ENCODE peak calls at places on chromosomes 7 and 10, in ten cellular contexts. One of them, this sample, is unnamed.
A peak's percentile ranks its signal among the peaks of the same experiment; 100 is the strongest.

GRCh38 chr7:16801111-16801542 is 3.7 kb downstream of the AGR2 start:
- DNase-seq in NAMALWA: peak; percentile 62
- DNase-seq in left kidney: peak; percentile 65
- DNase-seq in posterior cingulate gyrus: no peak
- DNase-seq in effector memory CD8-positive, alpha-beta T cell: no peak
- DNase-seq in retina: no peak
- DNase-seq in caudate nucleus: no peak
- DNase-seq in EL: peak; percentile 83
- DNase-seq in mesendoderm: peak; percentile 45
- DNase-seq in amniotic stem cell: peak; percentile 46
- DNase-seq in this sample: no peak

GRCh38 chr10:7792541-7792940 is 4.6 kb downstream of the ATP5F1C start:
- DNase-seq in NAMALWA: no peak
- DNase-seq in left kidney: no peak
- DNase-seq in posterior cingulate gyrus: no peak
- DNase-seq in effector memory CD8-positive, alpha-beta T cell: no peak
- DNase-seq in retina: no peak
- DNase-seq in caudate nucleus: no peak
- DNase-seq in EL: no peak
- DNase-seq in mesendoderm: no peak
- DNase-seq in amniotic stem cell: no peak
- DNase-seq in this sample: no peak

GRCh38 chr7:17580141-17580540 is 281.7 kb downstream of the AHR start:
- DNase-seq in NAMALWA: no peak
- DNase-seq in left kidney: no peak
- DNase-seq in posterior cingulate gyrus: peak; percentile 11
- DNase-seq in effector memory CD8-positive, alpha-beta T cell: no peak
- DNase-seq in retina: no peak
- DNase-seq in caudate nucleus: peak; percentile 23
- DNase-seq in EL: peak; percentile 81
- DNase-seq in mesendoderm: no peak
- DNase-seq in amniotic stem cell: peak; percentile 41
- DNase-seq in this sample: no peak

GRCh38 chr7:74104702-74105101 is 21.1 kb downstream of the LIMK1 start:
- DNase-seq in NAMALWA: no peak
- DNase-seq in left kidney: peak; percentile 83
- DNase-seq in posterior cingulate gyrus: no peak
- DNase-seq in effector memory CD8-positive, alpha-beta T cell: no peak
- DNase-seq in retina: no peak
- DNase-seq in caudate nucleus: no peak
- DNase-seq in EL: no peak
- DNase-seq in mesendoderm: no peak
- DNase-seq in amniotic stem cell: no peak
- DNase-seq in this sample: no peak

GRCh38 chr7:151251926-151252835 is 3.7 kb upstream of the SMARCD3 start:
- DNase-seq in NAMALWA: no peak
- DNase-seq in left kidney: peak; percentile 95
- DNase-seq in posterior cingulate gyrus: peak; percentile 76
- DNase-seq in effector memory CD8-positive, alpha-beta T cell: no peak
- DNase-seq in retina: peak; percentile 90
- DNase-seq in caudate nucleus: peak; percentile 84
- DNase-seq in EL: peak; percentile 59
- DNase-seq in mesendoderm: peak; percentile 72
- DNase-seq in amniotic stem cell: no peak
- DNase-seq in this sample: no peak

GRCh38 chr7:37713613-37714012 is 30.0 kb downstream of the GPR141 start:
- DNase-seq in NAMALWA: no peak
- DNase-seq in left kidney: no peak
- DNase-seq in posterior cingulate gyrus: no peak
- DNase-seq in effector memory CD8-positive, alpha-beta T cell: no peak
- DNase-seq in retina: no peak
- DNase-seq in caudate nucleus: no peak
- DNase-seq in EL: no peak
- DNase-seq in mesendoderm: no peak
- DNase-seq in amniotic stem cell: no peak
- DNase-seq in this sample: no peak

GRCh38 chr10:7507887-7508726 is 97.3 kb upstream of the SFMBT2 start:
- DNase-seq in NAMALWA: peak; percentile 59
- DNase-seq in left kidney: no peak
- DNase-seq in posterior cingulate gyrus: no peak
- DNase-seq in effector memory CD8-positive, alpha-beta T cell: no peak
- DNase-seq in retina: no peak
- DNase-seq in caudate nucleus: no peak
- DNase-seq in EL: no peak
- DNase-seq in mesendoderm: no peak
- DNase-seq in amniotic stem cell: no peak
- DNase-seq in this sample: no peak

GRCh38 chr7:134695321-134695860 is 48.7 kb downstream of the BPGM start:
- DNase-seq in NAMALWA: no peak
- DNase-seq in left kidney: no peak
- DNase-seq in posterior cingulate gyrus: no peak
- DNase-seq in effector memory CD8-positive, alpha-beta T cell: no peak
- DNase-seq in retina: peak; percentile 11
- DNase-seq in caudate nucleus: no peak
- DNase-seq in EL: peak; percentile 77
- DNase-seq in mesendoderm: no peak
- DNase-seq in amniotic stem cell: peak; percentile 65
- DNase-seq in this sample: no peak